ENCODE peak calls at places on chromosomes 11 and 22, in five cellular contexts. One of them, this sample, is unnamed.

GRCh38 chr11:68498313-68498712 is 37.8 kb downstream of the PPP6R3 start:
- DNase-seq in body of pancreas: peak
- DNase-seq in adrenal gland: no peak
- DNase-seq in IMR-90: no peak
- DNase-seq in A549: no peak
- DNase-seq in this sample: no peak

GRCh38 chr11:118002541-118003019 is 16.4 kb downstream of the IL10RA start:
- DNase-seq in body of pancreas: no peak
- DNase-seq in adrenal gland: no peak
- DNase-seq in IMR-90: no peak
- DNase-seq in A549: no peak
- DNase-seq in this sample: no peak

GRCh38 chr11:65856689-65857499 is 1.1 kb downstream of the CFL1 start:
- DNase-seq in body of pancreas: peak
- DNase-seq in adrenal gland: peak
- DNase-seq in IMR-90: peak
- DNase-seq in A549: peak
- DNase-seq in this sample: peak

GRCh38 chr11:74325649-74326645 is 14.5 kb upstream of the P4HA3 start:
- DNase-seq in body of pancreas: peak
- DNase-seq in adrenal gland: peak
- DNase-seq in IMR-90: peak
- DNase-seq in A549: no peak
- DNase-seq in this sample: peak

GRCh38 chr11:76785513-76785912 is 2.4 kb downstream of the TSKU start:
- DNase-seq in body of pancreas: no peak
- DNase-seq in adrenal gland: no peak
- DNase-seq in IMR-90: no peak
- DNase-seq in A549: peak
- DNase-seq in this sample: no peak

GRCh38 chr11:77883775-77884174 is 62.8 kb downstream of the AAMDC start:
- DNase-seq in body of pancreas: no peak
- DNase-seq in adrenal gland: no peak
- DNase-seq in IMR-90: peak
- DNase-seq in A549: no peak
- DNase-seq in this sample: no peak

GRCh38 chr22:20131593-20131855 is at the start of gene ZDHHC8:
- DNase-seq in body of pancreas: peak
- DNase-seq in adrenal gland: no peak
- DNase-seq in IMR-90: no peak
- DNase-seq in A549: no peak
- DNase-seq in this sample: no peak

GRCh38 chr11:10042699-10043098 is 251.3 kb downstream of the SBF2 start:
- DNase-seq in body of pancreas: no peak
- DNase-seq in adrenal gland: no peak
- DNase-seq in IMR-90: no peak
- DNase-seq in A549: no peak
- DNase-seq in this sample: no peak

GRCh38 chr11:746289-747175 is 732 bp upstream of the TALDO1 start:
- DNase-seq in body of pancreas: peak
- DNase-seq in adrenal gland: no peak
- DNase-seq in IMR-90: peak
- DNase-seq in A549: peak
- DNase-seq in this sample: no peak

GRCh38 chr11:96707273-96707672 is 317.5 kb downstream of the JRKL start:
- DNase-seq in body of pancreas: no peak
- DNase-seq in adrenal gland: no peak
- DNase-seq in IMR-90: no peak
- DNase-seq in A549: no peak
- DNase-seq in this sample: no peak

GRCh38 chr22:17119481-17120202 is 1.5 kb downstream of the TMEM121B start:
- DNase-seq in body of pancreas: peak
- DNase-seq in adrenal gland: no peak
- DNase-seq in IMR-90: no peak
- DNase-seq in A549: peak
- DNase-seq in this sample: no peak

GRCh38 chr11:64970731-64971151 is 1.2 kb downstream of the MAJIN start:
- DNase-seq in body of pancreas: no peak
- DNase-seq in adrenal gland: no peak
- DNase-seq in IMR-90: no peak
- DNase-seq in A549: peak
- DNase-seq in this sample: peak

GRCh38 chr11:6418958-6419611 is at the start of gene APBB1:
- DNase-seq in body of pancreas: peak
- DNase-seq in adrenal gland: peak
- DNase-seq in IMR-90: peak
- DNase-seq in A549: peak
- DNase-seq in this sample: no peak

GRCh38 chr11:17642370-17642769 is 77.0 kb upstream of the MYOD1 start:
- DNase-seq in body of pancreas: no peak
- DNase-seq in adrenal gland: no peak
- DNase-seq in IMR-90: no peak
- DNase-seq in A549: no peak
- DNase-seq in this sample: peak

GRCh38 chr11:58958500-58958899 is 19.2 kb downstream of the GLYATL1 start:
- DNase-seq in body of pancreas: peak
- DNase-seq in adrenal gland: no peak
- DNase-seq in IMR-90: no peak
- DNase-seq in A549: peak
- DNase-seq in this sample: no peak

GRCh38 chr22:17314472-17314871 is 54.8 kb upstream of the CECR2 start:
- DNase-seq in body of pancreas: no peak
- DNase-seq in adrenal gland: no peak
- DNase-seq in IMR-90: no peak
- DNase-seq in A549: no peak
- DNase-seq in this sample: peak

GRCh38 chr11:64181506-64182411 is 4.2 kb upstream of the STIP1 start:
- DNase-seq in body of pancreas: peak
- DNase-seq in adrenal gland: peak
- DNase-seq in IMR-90: peak
- DNase-seq in A549: peak
- DNase-seq in this sample: peak

GRCh38 chr22:49967333-49968241 is 7.0 kb downstream of the PIM3 start:
- DNase-seq in body of pancreas: peak
- DNase-seq in adrenal gland: peak
- DNase-seq in IMR-90: no peak
- DNase-seq in A549: no peak
- DNase-seq in this sample: peak

GRCh38 chr11:14974723-14975587 is 2.8 kb upstream of the CALCA start:
- DNase-seq in body of pancreas: peak
- DNase-seq in adrenal gland: no peak
- DNase-seq in IMR-90: peak
- DNase-seq in A549: peak
- DNase-seq in this sample: no peak

GRCh38 chr11:88523362-88524028 is 186.0 kb upstream of the CTSC start:
- DNase-seq in body of pancreas: no peak
- DNase-seq in adrenal gland: no peak
- DNase-seq in IMR-90: peak
- DNase-seq in A549: no peak
- DNase-seq in this sample: no peak

GRCh38 chr11:67561971-67562560 is 21.5 kb upstream of the GSTP1 start:
- DNase-seq in body of pancreas: no peak
- DNase-seq in adrenal gland: no peak
- DNase-seq in IMR-90: peak
- DNase-seq in A549: peak
- DNase-seq in this sample: no peak

GRCh38 chr11:23540101-23540561 is 679.9 kb upstream of the CCDC179 start:
- DNase-seq in body of pancreas: no peak
- DNase-seq in adrenal gland: no peak
- DNase-seq in IMR-90: peak
- DNase-seq in A549: peak
- DNase-seq in this sample: no peak

GRCh38 chr22:43945632-43946390 is 9.4 kb upstream of the SAMM50 start:
- DNase-seq in body of pancreas: peak
- DNase-seq in adrenal gland: peak
- DNase-seq in IMR-90: peak
- DNase-seq in A549: peak
- DNase-seq in this sample: no peak

GRCh38 chr11:114977596-114977995 is 299.3 kb downstream of the NXPE2 start:
- DNase-seq in body of pancreas: no peak
- DNase-seq in adrenal gland: no peak
- DNase-seq in IMR-90: no peak
- DNase-seq in A549: no peak
- DNase-seq in this sample: no peak

GRCh38 chr22:23820748-23821211 is 18.0 kb downstream of the DERL3 start:
- DNase-seq in body of pancreas: no peak
- DNase-seq in adrenal gland: no peak
- DNase-seq in IMR-90: no peak
- DNase-seq in A549: no peak
- DNase-seq in this sample: no peak

GRCh38 chr11:126211236-126212088 is at the start of the genes FAM118B and RPUSD4:
- DNase-seq in body of pancreas: peak
- DNase-seq in adrenal gland: peak
- DNase-seq in IMR-90: peak
- DNase-seq in A549: peak
- DNase-seq in this sample: peak
- TF ChIP-seq POLR2A in body of pancreas: peak
- TF ChIP-seq POLR2A in adrenal gland: peak
- TF ChIP-seq POLR2A in IMR-90: peak
- TF ChIP-seq POLR2A in A549: peak
- TF ChIP-seq POLR2A in this sample: no peak

DNA sequence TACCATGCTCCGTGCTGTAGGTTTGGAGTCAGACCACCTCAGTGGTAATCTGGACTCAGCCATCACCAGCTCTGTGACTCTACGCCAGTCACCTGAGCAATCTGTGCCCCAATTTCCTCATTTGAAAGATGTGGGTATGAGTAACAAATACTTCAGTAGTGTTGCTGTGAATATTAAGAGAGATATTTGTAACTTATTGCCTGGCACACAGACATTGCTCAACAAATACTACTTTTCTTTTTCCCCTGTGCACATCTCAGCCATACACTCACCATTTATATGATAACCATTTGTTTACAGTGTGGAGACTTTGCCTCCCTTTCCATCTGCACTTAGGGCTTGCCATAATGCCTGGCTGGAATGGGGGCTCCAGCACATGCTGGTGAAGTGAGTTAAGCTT is 89.7 kb upstream of the CLPB start:
- DNase-seq in body of pancreas: no peak
- DNase-seq in adrenal gland: no peak
- DNase-seq in IMR-90: no peak
- DNase-seq in A549: no peak
- DNase-seq in this sample: no peak
- H3K4me3 ChIP-seq in body of pancreas: no peak
- H3K4me3 ChIP-seq in adrenal gland: no peak
- H3K4me3 ChIP-seq in IMR-90: no peak
- H3K4me3 ChIP-seq in A549: no peak
- H3K4me3 ChIP-seq in this sample: no peak

GRCh38 chr11:95138448-95138847 is 48.8 kb downstream of the ENDOD1 start:
- DNase-seq in body of pancreas: no peak
- DNase-seq in adrenal gland: no peak
- DNase-seq in IMR-90: no peak
- DNase-seq in A549: no peak
- DNase-seq in this sample: no peak
- TF ChIP-seq CTCF in body of pancreas: no peak
- TF ChIP-seq CTCF in adrenal gland: no peak
- TF ChIP-seq CTCF in IMR-90: peak
- TF ChIP-seq CTCF in A549: no peak
- TF ChIP-seq CTCF in this sample: no peak

DNA sequence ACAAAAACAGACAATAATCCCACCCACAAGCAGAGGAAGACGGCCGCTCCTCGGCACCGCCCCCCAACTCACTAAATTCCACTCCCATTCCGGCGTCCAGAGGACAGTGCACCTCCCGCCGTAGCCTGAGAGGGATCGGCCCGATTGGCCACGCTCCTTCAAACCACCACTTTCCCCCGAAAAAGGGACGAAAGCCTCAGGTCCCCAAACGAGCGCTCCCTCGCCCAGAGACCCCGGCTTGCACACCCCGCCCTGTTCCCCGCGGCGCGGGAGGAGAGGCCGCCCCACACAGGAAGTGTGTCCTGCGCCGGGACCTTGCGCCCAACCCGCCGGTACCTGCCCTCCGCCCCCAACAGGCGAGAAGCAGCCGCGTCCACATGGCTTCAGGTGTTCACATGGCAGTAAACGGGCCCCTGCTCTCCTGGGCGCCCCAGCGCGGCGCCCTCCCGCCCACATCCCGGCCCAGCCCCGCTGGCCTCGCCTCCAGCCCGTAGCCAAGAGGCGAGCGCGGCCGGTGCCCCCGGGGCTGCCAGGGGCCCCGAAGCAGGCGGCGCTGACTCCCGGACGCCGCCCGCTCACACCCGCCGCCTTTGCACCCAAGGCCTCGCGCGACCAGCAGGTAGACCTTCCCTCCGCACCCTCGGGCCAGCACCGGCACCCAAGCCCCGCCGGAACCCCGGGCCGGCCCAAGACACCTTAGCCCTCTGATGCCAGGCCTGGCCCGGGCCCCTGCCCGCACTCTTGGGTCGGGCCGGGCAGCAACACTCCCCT is 861 bp downstream of the TCF20 start:
- DNase-seq in body of pancreas: peak
- DNase-seq in adrenal gland: peak
- DNase-seq in IMR-90: no peak
- DNase-seq in A549: peak
- DNase-seq in this sample: peak
- TF ChIP-seq POLR2A in body of pancreas: peak
- TF ChIP-seq POLR2A in adrenal gland: no peak
- TF ChIP-seq POLR2A in IMR-90: no peak
- TF ChIP-seq POLR2A in A549: peak
- TF ChIP-seq POLR2A in this sample: no peak

This sample was measured in lower leg skin.